ENCODE peak calls at places on chromosomes 12 and 14, in nine cellular contexts. One of them, this sample, is unnamed.

GRCh38 chr14:24366664-24367505 is 1.1 kb upstream of the NFATC4 start:
- DNase-seq in suprapubic skin: peak; percentile 95
- DNase-seq in transverse colon: peak; percentile 94
- DNase-seq in ovary: peak; percentile 97
- DNase-seq in Caco-2: peak; percentile 94
- DNase-seq in naive thymus-derived CD4-positive, alpha-beta T cell: peak; percentile 21
- DNase-seq in GM23338: peak; percentile 97
- DNase-seq in hepatocyte: peak; percentile 96
- DNase-seq in astrocyte: peak; percentile 86
- DNase-seq in this sample: peak; percentile 87

GRCh38 chr12:20527396-20528154 is 159.2 kb downstream of the PDE3A start:
- DNase-seq in GM23338: no peak
- DNase-seq in transverse colon: no peak
- DNase-seq in Caco-2: no peak
- DNase-seq in ovary: no peak
- DNase-seq in naive thymus-derived CD4-positive, alpha-beta T cell: no peak
- DNase-seq in hepatocyte: peak; percentile 48
- DNase-seq in suprapubic skin: no peak
- DNase-seq in astrocyte: peak; percentile 80
- DNase-seq in this sample: no peak

GRCh38 chr12:2797721-2798418 is 3.1 kb downstream of the FKBP4 start:
- DNase-seq in Caco-2: no peak
- DNase-seq in naive thymus-derived CD4-positive, alpha-beta T cell: no peak
- DNase-seq in suprapubic skin: no peak
- DNase-seq in astrocyte: no peak
- DNase-seq in ovary: peak; percentile 54
- DNase-seq in hepatocyte: no peak
- DNase-seq in transverse colon: no peak
- DNase-seq in GM23338: no peak
- DNase-seq in this sample: no peak

GRCh38 chr14:44833376-44833775 is 128.4 kb downstream of the KLHL28 start:
- DNase-seq in ovary: no peak
- DNase-seq in Caco-2: no peak
- DNase-seq in GM23338: no peak
- DNase-seq in astrocyte: no peak
- DNase-seq in transverse colon: no peak
- DNase-seq in naive thymus-derived CD4-positive, alpha-beta T cell: no peak
- DNase-seq in hepatocyte: peak; percentile 13
- DNase-seq in suprapubic skin: no peak
- DNase-seq in this sample: no peak

GRCh38 chr12:3743803-3744202 is 9.1 kb downstream of the CRACR2A start:
- DNase-seq in suprapubic skin: no peak
- DNase-seq in transverse colon: no peak
- DNase-seq in Caco-2: no peak
- DNase-seq in hepatocyte: no peak
- DNase-seq in astrocyte: no peak
- DNase-seq in ovary: no peak
- DNase-seq in naive thymus-derived CD4-positive, alpha-beta T cell: no peak
- DNase-seq in GM23338: no peak
- DNase-seq in this sample: no peak

GRCh38 chr14:50659327-50659974 is 8.7 kb downstream of the SAV1 start:
- DNase-seq in naive thymus-derived CD4-positive, alpha-beta T cell: no peak
- DNase-seq in suprapubic skin: no peak
- DNase-seq in astrocyte: no peak
- DNase-seq in ovary: no peak
- DNase-seq in GM23338: no peak
- DNase-seq in Caco-2: no peak
- DNase-seq in transverse colon: no peak
- DNase-seq in hepatocyte: no peak
- DNase-seq in this sample: no peak

GRCh38 chr14:45785240-45785639 is 532.2 kb upstream of the MIS18BP1 start:
- DNase-seq in Caco-2: peak; percentile 80
- DNase-seq in ovary: no peak
- DNase-seq in suprapubic skin: no peak
- DNase-seq in hepatocyte: peak; percentile 39
- DNase-seq in transverse colon: peak; percentile 76
- DNase-seq in GM23338: no peak
- DNase-seq in astrocyte: no peak
- DNase-seq in naive thymus-derived CD4-positive, alpha-beta T cell: no peak
- DNase-seq in this sample: no peak

GRCh38 chr14:94102768-94103482 is 7.6 kb upstream of the IFI27 start:
- DNase-seq in hepatocyte: peak; percentile 40
- DNase-seq in astrocyte: no peak
- DNase-seq in suprapubic skin: no peak
- DNase-seq in Caco-2: no peak
- DNase-seq in ovary: no peak
- DNase-seq in naive thymus-derived CD4-positive, alpha-beta T cell: no peak
- DNase-seq in transverse colon: peak; percentile 58
- DNase-seq in GM23338: no peak
- DNase-seq in this sample: no peak

GRCh38 chr12:58069268-58069967 is 128.1 kb downstream of the ATP23 start:
- DNase-seq in astrocyte: peak; percentile 25
- DNase-seq in Caco-2: no peak
- DNase-seq in transverse colon: no peak
- DNase-seq in ovary: no peak
- DNase-seq in hepatocyte: no peak
- DNase-seq in naive thymus-derived CD4-positive, alpha-beta T cell: no peak
- DNase-seq in suprapubic skin: no peak
- DNase-seq in GM23338: no peak
- DNase-seq in this sample: no peak

GRCh38 chr12:49965836-49966235 is 4.2 kb downstream of the AQP5 start:
- DNase-seq in ovary: no peak
- DNase-seq in astrocyte: no peak
- DNase-seq in hepatocyte: no peak
- DNase-seq in suprapubic skin: no peak
- DNase-seq in transverse colon: no peak
- DNase-seq in Caco-2: no peak
- DNase-seq in GM23338: no peak
- DNase-seq in naive thymus-derived CD4-positive, alpha-beta T cell: no peak
- DNase-seq in this sample: no peak

GRCh38 chr12:49967777-49968250 is 4.9 kb upstream of the AQP6 start:
- DNase-seq in astrocyte: no peak
- DNase-seq in GM23338: peak; percentile 58
- DNase-seq in naive thymus-derived CD4-positive, alpha-beta T cell: no peak
- DNase-seq in hepatocyte: no peak
- DNase-seq in suprapubic skin: no peak
- DNase-seq in transverse colon: no peak
- DNase-seq in ovary: no peak
- DNase-seq in Caco-2: no peak
- DNase-seq in this sample: no peak

GRCh38 chr12:49966511-49967041 is 4.9 kb downstream of the AQP5 start:
- DNase-seq in Caco-2: no peak
- DNase-seq in astrocyte: no peak
- DNase-seq in naive thymus-derived CD4-positive, alpha-beta T cell: no peak
- DNase-seq in ovary: no peak
- DNase-seq in suprapubic skin: no peak
- DNase-seq in GM23338: no peak
- DNase-seq in hepatocyte: no peak
- DNase-seq in transverse colon: no peak
- DNase-seq in this sample: no peak

GRCh38 chr12:49968431-49968830 is 4.3 kb upstream of the AQP6 start:
- DNase-seq in naive thymus-derived CD4-positive, alpha-beta T cell: no peak
- DNase-seq in ovary: no peak
- DNase-seq in suprapubic skin: no peak
- DNase-seq in astrocyte: no peak
- DNase-seq in transverse colon: no peak
- DNase-seq in GM23338: no peak
- DNase-seq in hepatocyte: no peak
- DNase-seq in Caco-2: no peak
- DNase-seq in this sample: peak; percentile 51

GRCh38 chr12:49967042-49967776 is 5.5 kb downstream of the AQP5 start:
- DNase-seq in naive thymus-derived CD4-positive, alpha-beta T cell: peak; percentile 93
- DNase-seq in transverse colon: peak; percentile 94
- DNase-seq in Caco-2: peak; percentile 92
- DNase-seq in GM23338: peak; percentile 87
- DNase-seq in hepatocyte: peak; percentile 92
- DNase-seq in suprapubic skin: peak; percentile 92
- DNase-seq in ovary: peak; percentile 90
- DNase-seq in astrocyte: peak; percentile 56
- DNase-seq in this sample: peak; percentile 97
- H3K27me3 ChIP-seq in naive thymus-derived CD4-positive, alpha-beta T cell: no peaks in the 10 kb centered on the region
- H3K27me3 ChIP-seq in transverse colon: peaks cover 52% of the 10 kb centered on the region
- H3K27me3 ChIP-seq in Caco-2: no peaks in the 10 kb centered on the region
- H3K27me3 ChIP-seq in GM23338: peaks cover 29% of the 10 kb centered on the region
- H3K27me3 ChIP-seq in hepatocyte: peaks cover 21% of the 10 kb centered on the region
- H3K27me3 ChIP-seq in suprapubic skin: peaks cover 23% of the 10 kb centered on the region
- H3K27me3 ChIP-seq in ovary: no peaks in the 10 kb centered on the region
- H3K27me3 ChIP-seq in astrocyte: peaks cover 23% of the 10 kb centered on the region
- H3K27me3 ChIP-seq in this sample: peaks cover 20% of the 10 kb centered on the region

GRCh38 chr12:13002301-13003097 is 2.4 kb upstream of the HEBP1 start:
- DNase-seq in GM23338: no peak
- DNase-seq in astrocyte: no peak
- DNase-seq in suprapubic skin: no peak
- DNase-seq in Caco-2: no peak
- DNase-seq in transverse colon: no peak
- DNase-seq in ovary: no peak
- DNase-seq in naive thymus-derived CD4-positive, alpha-beta T cell: no peak
- DNase-seq in hepatocyte: no peak
- DNase-seq in this sample: no peak
- H3K4me3 ChIP-seq in GM23338: peak overlapping the region; percentile 90
- H3K4me3 ChIP-seq in astrocyte: no peak overlapping the region
- H3K4me3 ChIP-seq in suprapubic skin: peak overlapping the region; percentile 71
- H3K4me3 ChIP-seq in Caco-2: no peak overlapping the region
- H3K4me3 ChIP-seq in transverse colon: no peak overlapping the region
- H3K4me3 ChIP-seq in ovary: peak overlapping the region; percentile 58
- H3K4me3 ChIP-seq in naive thymus-derived CD4-positive, alpha-beta T cell: no peak overlapping the region
- H3K4me3 ChIP-seq in hepatocyte: no peak overlapping the region
- H3K4me3 ChIP-seq in this sample: no peak overlapping the region

DNA sequence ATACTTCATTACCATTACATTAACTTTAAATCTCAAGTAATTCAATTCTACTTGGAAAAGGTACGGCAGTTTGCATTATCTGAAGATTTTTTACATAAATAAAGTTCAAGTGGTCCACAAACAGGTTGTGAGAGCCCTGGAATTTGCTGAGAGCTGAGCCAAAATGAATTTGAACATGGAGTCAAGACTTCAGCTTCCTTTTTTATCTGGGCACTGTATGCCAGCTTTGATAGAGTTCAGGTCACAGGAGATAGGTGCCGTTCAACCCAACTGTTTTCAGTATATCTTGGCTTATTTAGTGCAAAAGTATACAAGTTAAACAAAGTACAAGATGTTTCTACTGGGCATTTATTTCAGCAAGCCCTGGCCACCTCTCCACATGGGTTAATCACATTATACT is 28.8 kb downstream of the HNRNPC start:
- DNase-seq in naive thymus-derived CD4-positive, alpha-beta T cell: no peak
- DNase-seq in suprapubic skin: no peak
- DNase-seq in ovary: no peak
- DNase-seq in Caco-2: no peak
- DNase-seq in hepatocyte: no peak
- DNase-seq in GM23338: no peak
- DNase-seq in transverse colon: no peak
- DNase-seq in astrocyte: no peak
- DNase-seq in this sample: no peak
- H3K36me3 ChIP-seq in naive thymus-derived CD4-positive, alpha-beta T cell: peaks cover 12% of the 10 kb centered on the region
- H3K36me3 ChIP-seq in suprapubic skin: peaks cover 10% of the 10 kb centered on the region
- H3K36me3 ChIP-seq in ovary: no peaks in the 10 kb centered on the region
- H3K36me3 ChIP-seq in Caco-2: peaks cover 1% of the 10 kb centered on the region
- H3K36me3 ChIP-seq in hepatocyte: no peaks in the 10 kb centered on the region
- H3K36me3 ChIP-seq in GM23338: peaks cover 50% of the 10 kb centered on the region
- H3K36me3 ChIP-seq in transverse colon: peaks cover 4% of the 10 kb centered on the region
- H3K36me3 ChIP-seq in astrocyte: peaks cover 39% of the 10 kb centered on the region
- H3K36me3 ChIP-seq in this sample: peaks cover 14% of the 10 kb centered on the region

DNA sequence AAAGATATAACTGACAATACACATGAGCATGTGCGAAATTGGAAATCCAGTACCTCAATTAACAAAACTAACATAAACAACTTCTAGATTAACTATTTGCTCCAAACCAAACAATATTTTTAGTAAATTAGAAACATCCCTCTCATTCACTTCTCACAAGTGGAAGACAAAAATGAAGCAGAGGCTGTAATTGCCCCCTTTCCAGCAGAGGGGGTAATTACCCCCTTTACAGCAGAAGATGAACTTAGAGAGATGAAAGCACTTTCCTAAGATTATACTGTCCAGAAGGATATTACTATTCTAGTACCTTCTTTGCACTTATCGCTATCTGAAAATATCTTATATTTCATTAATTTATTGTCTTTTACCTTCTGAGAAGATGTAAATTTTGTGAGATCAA is 1025.2 kb downstream of the FSCB start:
- DNase-seq in ovary: no peak
- DNase-seq in Caco-2: no peak
- DNase-seq in naive thymus-derived CD4-positive, alpha-beta T cell: no peak
- DNase-seq in transverse colon: no peak
- DNase-seq in hepatocyte: no peak
- DNase-seq in suprapubic skin: no peak
- DNase-seq in GM23338: peak; percentile 14
- DNase-seq in astrocyte: no peak
- DNase-seq in this sample: no peak
- H3K27me3 ChIP-seq in ovary: peaks cover 3% of the 10 kb centered on the region
- H3K27me3 ChIP-seq in Caco-2: no peaks in the 10 kb centered on the region
- H3K27me3 ChIP-seq in naive thymus-derived CD4-positive, alpha-beta T cell: no peaks in the 10 kb centered on the region
- H3K27me3 ChIP-seq in transverse colon: no peaks in the 10 kb centered on the region
- H3K27me3 ChIP-seq in hepatocyte: no peaks in the 10 kb centered on the region
- H3K27me3 ChIP-seq in suprapubic skin: no peaks in the 10 kb centered on the region
- H3K27me3 ChIP-seq in GM23338: no peaks in the 10 kb centered on the region
- H3K27me3 ChIP-seq in astrocyte: no peaks in the 10 kb centered on the region
- H3K27me3 ChIP-seq in this sample: no peaks in the 10 kb centered on the region

GRCh38 chr14:104863923-104864266 is 1.2 kb upstream of the CEP170B start:
- DNase-seq in ovary: no peak
- DNase-seq in suprapubic skin: no peak
- DNase-seq in GM23338: no peak
- DNase-seq in hepatocyte: no peak
- DNase-seq in astrocyte: no peak
- DNase-seq in naive thymus-derived CD4-positive, alpha-beta T cell: no peak
- DNase-seq in Caco-2: no peak
- DNase-seq in transverse colon: no peak
- DNase-seq in this sample: no peak
- H3K4me3 ChIP-seq in ovary: no peak overlapping the region
- H3K4me3 ChIP-seq in suprapubic skin: peak overlapping the region; percentile 92
- H3K4me3 ChIP-seq in GM23338: peak overlapping the region; percentile 90
- H3K4me3 ChIP-seq in hepatocyte: peak overlapping the region; percentile 75
- H3K4me3 ChIP-seq in astrocyte: no peak overlapping the region
- H3K4me3 ChIP-seq in naive thymus-derived CD4-positive, alpha-beta T cell: no peak overlapping the region
- H3K4me3 ChIP-seq in Caco-2: peak overlapping the region; percentile 72
- H3K4me3 ChIP-seq in transverse colon: peak overlapping the region; percentile 39
- H3K4me3 ChIP-seq in this sample: peak overlapping the region; percentile 83